ENCODE peak calls at places on chromosomes 13 and 19, in five cellular contexts. M is transverse colon, H is tibial nerve, F is H1, X is stomach. U is an unnamed sample.

GRCh38 chr19:41638624-41639023 is 11.8 kb upstream of the CEACAM4 start:
- DNase-seq in M (no peak), H (no peak), F (no peak), X (no peak), U (no peak)

GRCh38 chr13:28475916-28476725 is 18.8 kb downstream of the FLT1 start:
- DNase-seq in M (no peak), H (no peak), F (no peak), X (no peak), U (no peak)

GRCh38 chr13:104597554-104598240 is 1531.5 kb upstream of the SLC10A2 start:
- DNase-seq in M (no peak), H (no peak), F (no peak), X (no peak), U (no peak)

GRCh38 chr13:51041126-51041525 is 69.9 kb downstream of the C13orf42 start:
- DNase-seq in M (no peak), H (no peak), F (no peak), X (no peak), U (no peak)

GRCh38 chr13:27607125-27607524 is 13.2 kb downstream of the LNX2 start:
- DNase-seq in M (peak; percentile 23), H (no peak), F (no peak), X (no peak), U (no peak)

GRCh38 chr13:74210693-74211393 is 76.6 kb upstream of the KLF12 start:
- DNase-seq in M (no peak), H (no peak), F (no peak), X (peak; percentile 68), U (no peak)

GRCh38 chr19:36093146-36093662 is 17.7 kb upstream of the OVOL3 start:
- DNase-seq in M (no peak), H (no peak), F (no peak), X (no peak), U (peak; percentile 19)

GRCh38 chr19:33978286-33978685 is 181.6 kb downstream of the KCTD15 start:
- DNase-seq in M (no peak), H (no peak), F (no peak), X (no peak), U (no peak)

GRCh38 chr19:16078311-16078758 is 2.0 kb downstream of the TPM4 start:
- DNase-seq in M (peak; percentile 45), H (no peak), F (no peak), X (no peak), U (no peak)

GRCh38 chr19:36646746-36647145 is 19.9 kb downstream of the ZNF461 start:
- DNase-seq in M (no peak), H (no peak), F (no peak), X (no peak), U (no peak)

GRCh38 chr19:35314858-35315470 is 14.0 kb upstream of the CD22 start:
- DNase-seq in M (no peak), H (no peak), F (no peak), X (no peak), U (no peak)

GRCh38 chr13:46165485-46166220 is 16.3 kb downstream of the LCP1 start:
- DNase-seq in M (no peak), H (no peak), F (no peak), X (no peak), U (peak; percentile 84)

GRCh38 chr13:97753942-97754670 is 199.4 kb upstream of the IPO5 start:
- DNase-seq in M (no peak), H (no peak), F (no peak), X (no peak), U (no peak)

GRCh38 chr19:55333870-55334269 is 5.8 kb upstream of the KMT5C start:
- DNase-seq in M (peak; percentile 88), H (no peak), F (no peak), X (peak; percentile 60), U (no peak)

GRCh38 chr19:18119243-18120105 is 21.9 kb downstream of the MAST3 start:
- DNase-seq in M (peak; percentile 42), H (no peak), F (no peak), X (no peak), U (no peak)

GRCh38 chr19:58520257-58520599 is 618 bp upstream of the ZBTB45 start:
- DNase-seq in M (no peak), H (no peak), F (no peak), X (no peak), U (no peak)

GRCh38 chr13:50845211-50845610 is 1.7 kb upstream of the DLEU7 start:
- DNase-seq in M (no peak), H (no peak), F (no peak), X (no peak), U (no peak)

GRCh38 chr19:41912899-41913475 is 15.3 kb downstream of the ERFL start:
- DNase-seq in M (no peak), H (no peak), F (no peak), X (no peak), U (no peak)

DNA sequence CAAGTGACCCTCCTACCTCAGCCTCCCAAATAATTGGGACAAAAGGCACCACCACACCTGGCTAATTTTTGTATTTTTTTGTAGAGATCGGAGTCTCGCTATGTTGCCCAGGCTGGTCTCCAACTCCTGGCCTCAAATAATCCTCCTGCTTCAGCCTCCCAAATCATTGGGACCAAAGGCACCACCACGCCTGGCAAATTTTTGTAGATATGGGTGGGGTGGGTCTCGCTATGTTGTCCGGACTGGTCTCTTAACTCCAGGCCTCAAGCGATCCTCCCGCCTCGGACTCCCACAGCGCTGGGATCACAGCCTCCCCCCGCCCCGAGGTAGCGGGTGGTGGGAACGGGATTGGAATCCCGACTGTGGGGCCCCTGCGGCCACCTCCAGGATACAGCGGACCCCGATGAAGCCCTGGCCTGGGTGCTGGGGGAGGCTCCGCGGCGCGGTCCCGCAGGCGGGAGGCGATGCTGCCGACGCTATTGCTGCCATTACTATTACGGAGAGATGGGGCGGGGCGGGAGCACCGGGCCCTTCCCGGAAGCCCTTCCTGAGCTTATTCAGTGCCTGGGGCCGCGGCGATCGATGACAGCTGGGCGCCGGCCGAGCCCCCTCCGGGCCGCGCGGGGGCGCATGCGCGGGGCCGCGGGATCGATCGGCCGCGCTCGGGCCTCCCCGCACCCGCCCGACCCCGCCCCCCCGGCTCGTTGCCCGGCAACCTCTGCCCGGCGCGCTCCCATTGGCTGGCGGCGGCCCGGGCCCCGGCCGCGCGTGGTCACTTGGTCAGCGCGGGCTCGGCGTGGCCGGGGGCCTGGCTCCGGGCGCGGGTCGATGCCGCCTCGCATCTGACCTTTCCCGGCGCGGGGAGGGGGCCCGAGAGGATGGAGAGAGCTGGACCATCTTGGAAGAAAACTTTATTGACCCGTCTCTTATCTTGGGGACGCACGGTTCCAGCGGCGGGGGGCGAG is 27.9 kb upstream of the ONECUT3 start:
- DNase-seq in M (peak; percentile 12), H (no peak), F (no peak), X (peak; percentile 65), U (no peak)
- TF ChIP-seq EP300 in M (no peak), H (no peak), F (no peak), X (no peak), U (no peak)

GRCh38 chr13:79423340-79423739 is 17.3 kb upstream of the RBM26 start:
- DNase-seq in M (no peak), H (no peak), F (no peak), X (no peak), U (no peak)

GRCh38 chr13:79427265-79427664 is 21.2 kb upstream of the RBM26 start:
- DNase-seq in M (no peak), H (no peak), F (no peak), X (no peak), U (no peak)

GRCh38 chr13:79429309-79429708 is 23.3 kb upstream of the RBM26 start:
- DNase-seq in M (no peak), H (no peak), F (no peak), X (no peak), U (no peak)

GRCh38 chr13:79423801-79424642 is 18.0 kb upstream of the RBM26 start:
- DNase-seq in M (no peak), H (no peak), F (no peak), X (no peak), U (no peak)
- TF ChIP-seq EP300 in M (no peak), H (no peak), F (no peak), X (no peak), U (no peak)

DNA sequence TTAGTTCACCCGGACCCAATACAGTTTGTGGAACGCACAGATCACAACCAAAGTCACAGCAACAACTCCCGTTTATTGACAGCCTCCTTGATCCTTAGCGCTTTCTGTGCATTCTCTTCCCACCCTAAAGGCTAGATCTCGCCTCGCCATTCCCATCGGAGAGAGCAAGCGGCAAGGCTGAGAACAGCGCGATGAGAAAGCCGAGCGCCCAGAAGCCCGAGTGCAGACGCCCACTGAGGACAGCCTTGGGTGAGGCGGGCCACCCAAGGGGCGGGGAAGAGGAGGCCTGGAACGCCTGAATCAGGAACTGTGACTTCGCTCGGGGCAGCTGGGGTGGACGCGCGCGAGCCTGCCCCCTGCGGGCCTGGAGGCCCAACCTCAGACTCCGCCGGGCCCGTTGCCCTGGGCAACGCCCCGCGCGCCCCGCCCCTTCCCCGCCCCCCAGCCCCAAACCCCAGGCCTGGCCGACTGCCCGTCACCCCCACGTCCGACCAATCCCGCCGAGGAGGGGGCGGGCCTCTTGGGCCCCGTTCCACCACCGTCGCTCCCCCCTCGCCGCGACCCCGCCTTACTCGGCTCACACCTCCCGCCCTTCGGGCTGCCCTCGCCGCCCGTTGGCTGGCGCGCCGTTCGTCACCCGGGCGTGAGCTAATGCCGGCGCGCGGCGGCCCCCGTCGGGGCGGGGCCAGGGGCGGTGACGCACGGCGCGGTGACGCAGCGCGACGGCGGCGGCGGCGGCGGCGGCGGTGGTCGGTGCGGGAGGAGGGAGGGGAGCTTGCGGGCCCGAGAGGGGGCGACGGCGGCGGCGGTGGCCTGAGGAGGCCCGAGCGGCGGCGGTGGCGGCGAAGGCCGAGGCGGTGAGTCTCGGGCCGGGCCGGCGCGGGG is at the start of gene SAMD4B:
- DNase-seq in M (peak; percentile 99), H (peak; percentile 98), F (peak; percentile 94), X (peak; percentile 99), U (peak; percentile 87)
- TF ChIP-seq EP300 in M (peak; percentile 6), H (peak; percentile 61), F (no peak), X (no peak), U (no peak)

GRCh38 chr13:112131740-112132113 is 64.8 kb downstream of the SOX1 start:
- DNase-seq in M (peak; percentile 64), H (no peak), F (no peak), X (peak; percentile 13), U (no peak)
- TF ChIP-seq EP300 in M (no peak), H (no peak), F (no peak), X (no peak), U (no peak)

GRCh38 chr19:53646144-53646543 is 14.3 kb downstream of the DPRX start:
- DNase-seq in M (no peak), H (no peak), F (no peak), X (no peak), U (no peak)
- TF ChIP-seq EP300 in M (no peak), H (no peak), F (no peak), X (no peak), U (no peak)

GRCh38 chr19:2064788-2065524 is 13.9 kb upstream of the MKNK2 start:
- DNase-seq in M (no peak), H (no peak), F (no peak), X (no peak), U (no peak)
- TF ChIP-seq EP300 in M (peak; percentile 96), H (peak; percentile 99), F (no peak), X (peak; percentile 93), U (no peak)

GRCh38 chr13:30895773-30896172 is 10.3 kb upstream of the MEDAG start:
- DNase-seq in M (no peak), H (peak; percentile 58), F (no peak), X (no peak), U (no peak)
- TF ChIP-seq EP300 in M (no peak), H (peak; percentile 66), F (no peak), X (peak; percentile 48), U (no peak)